ENCODE peak calls at places on chromosomes 6 and 20, in seven cellular contexts. A, E, J, D, X, I and U are unnamed samples.

GRCh38 chr6:117344444-117345291 is 79.3 kb downstream of the VGLL2 start:
- DNase-seq in E (no peak), I (no peak), D (no peak), X (no peak), J (no peak), A (no peak), U (no peak)

GRCh38 chr6:156577749-156578148 is 199.4 kb upstream of the ARID1B start:
- DNase-seq in D (no peak), X (no peak), I (no peak), A (no peak), J (no peak), E (no peak), U (no peak)

GRCh38 chr6:169165561-169166300 is 87.9 kb downstream of the THBS2 start:
- DNase-seq in A (no peak), E (no peak), X (no peak), I (peak), D (no peak), J (no peak), U (peak)

GRCh38 chr6:163288066-163288465 is 126.5 kb upstream of the QKI start:
- DNase-seq in A (no peak), J (no peak), E (no peak), X (no peak), D (no peak), I (no peak), U (no peak)

GRCh38 chr6:38177885-38178583 is 358.5 kb downstream of the ZFAND3 start:
- DNase-seq in A (no peak), E (no peak), D (no peak), I (no peak), X (no peak), J (peak), U (no peak)

GRCh38 chr20:39524371-39524911 is 562.3 kb downstream of the DHX35 start:
- DNase-seq in I (no peak), E (no peak), D (no peak), X (no peak), J (no peak), A (no peak), U (peak)

GRCh38 chr6:41073968-41074691 is 1.4 kb downstream of the NFYA start:
- DNase-seq in J (no peak), I (peak), A (no peak), E (peak), X (no peak), D (no peak), U (peak)

GRCh38 chr6:68639211-68639610 is 4.1 kb downstream of the ADGRB3 start:
- DNase-seq in D (no peak), A (no peak), E (no peak), J (no peak), I (no peak), X (no peak), U (no peak)

GRCh38 chr20:23039885-23040508 is 4.9 kb downstream of the SSTR4 start:
- DNase-seq in J (no peak), X (no peak), A (no peak), D (no peak), I (no peak), E (no peak), U (no peak)

GRCh38 chr6:117615981-117616961 is 14.0 kb upstream of the GOPC start:
- DNase-seq in I (peak), E (peak), D (no peak), J (no peak), A (no peak), X (no peak), U (peak)

GRCh38 chr6:154302111-154302752 is 54.4 kb downstream of the IPCEF1 start:
- DNase-seq in E (peak), D (no peak), X (peak), J (no peak), A (no peak), I (peak), U (peak)

GRCh38 chr6:77466055-77467028 is 3.1 kb upstream of the HTR1B start:
- DNase-seq in A (no peak), D (peak), I (peak), J (peak), E (peak), X (peak), U (peak)

GRCh38 chr6:119215309-119215708 is 134.3 kb downstream of the MAN1A1 start:
- DNase-seq in D (no peak), X (no peak), J (no peak), E (no peak), I (peak), A (no peak), U (peak)

GRCh38 chr20:58894652-58895051 is 42.1 kb downstream of the GNAS start:
- DNase-seq in E (no peak), D (no peak), J (no peak), A (no peak), X (no peak), I (no peak), U (no peak)

GRCh38 chr6:45997875-45998506 is 17.7 kb downstream of the CLIC5 start:
- DNase-seq in D (no peak), J (no peak), E (no peak), I (no peak), A (no peak), X (no peak), U (no peak)

GRCh38 chr20:32387262-32387661 is 29.1 kb downstream of the ASXL1 start:
- DNase-seq in A (no peak), E (peak), J (no peak), I (peak), X (no peak), D (no peak), U (no peak)

GRCh38 chr20:57656821-57657536 is 36.8 kb upstream of the ZBP1 start:
- DNase-seq in I (no peak), J (peak), X (no peak), E (no peak), A (peak), D (peak), U (no peak)

GRCh38 chr20:32207211-32207625 is 325 bp downstream of the PLAGL2 start:
- DNase-seq in A (peak), X (no peak), E (no peak), J (no peak), I (no peak), D (no peak), U (no peak)

GRCh38 chr6:51678905-51679620 is 408.4 kb downstream of the PKHD1 start:
- DNase-seq in X (no peak), I (no peak), J (no peak), E (no peak), A (no peak), D (no peak), U (no peak)

GRCh38 chr20:45963059-45964011 is 8.7 kb downstream of the ZNF335 start:
- DNase-seq in E (peak), D (no peak), J (peak), A (peak), I (peak), X (no peak), U (peak)

GRCh38 chr6:20198764-20199174 is 13.5 kb downstream of the MBOAT1 start:
- DNase-seq in D (peak), X (peak), E (no peak), J (no peak), I (no peak), A (no peak), U (no peak)

GRCh38 chr6:137413482-137413881 is 80.7 kb downstream of the OLIG3 start:
- DNase-seq in D (no peak), X (no peak), J (no peak), A (no peak), E (no peak), I (no peak), U (no peak)

GRCh38 chr6:109370336-109370735 is 11.9 kb downstream of the CD164 start:
- DNase-seq in J (no peak), I (no peak), D (no peak), E (peak), A (no peak), X (no peak), U (no peak)

GRCh38 chr20:36335187-36335870 is 29.2 kb downstream of the DLGAP4 start:
- DNase-seq in D (no peak), E (no peak), A (peak), J (no peak), X (no peak), I (no peak), U (no peak)

GRCh38 chr6:166776571-166776970 is 149.5 kb upstream of the RPS6KA2 start:
- DNase-seq in J (no peak), D (no peak), A (no peak), I (no peak), X (no peak), E (no peak), U (no peak)

GRCh38 chr20:58251979-58252591 is 23.6 kb upstream of the ANKRD60 start:
- DNase-seq in A (no peak), D (no peak), I (peak), E (peak), X (no peak), J (no peak), U (peak)

GRCh38 chr6:11616200-11616611 is 78.7 kb downstream of the TMEM170B start:
- DNase-seq in E (peak), X (no peak), J (no peak), I (peak), D (no peak), A (no peak), U (peak)

GRCh38 chr6:74068945-74069570 is 373.1 kb downstream of the CD109 start:
- DNase-seq in E (peak), X (no peak), J (no peak), I (peak), D (no peak), A (no peak), U (peak)

GRCh38 chr20:15332711-15333160 is 995.3 kb upstream of the FLRT3 start:
- DNase-seq in D (no peak), A (no peak), E (no peak), J (no peak), I (no peak), X (no peak), U (no peak)

GRCh38 chr6:52729594-52729993 is 33.7 kb downstream of the GSTA2 start:
- DNase-seq in E (no peak), D (no peak), I (no peak), X (no peak), A (no peak), J (no peak), U (no peak)

GRCh38 chr20:39825950-39826349 is 863.1 kb downstream of the MAFB start:
- DNase-seq in D (no peak), X (no peak), I (peak), A (no peak), J (no peak), E (peak), U (peak)

GRCh38 chr6:159134701-159135364 is 34.4 kb upstream of the FNDC1 start:
- DNase-seq in X (peak), E (peak), D (peak), I (peak), A (no peak), J (no peak), U (peak)

DNA sequence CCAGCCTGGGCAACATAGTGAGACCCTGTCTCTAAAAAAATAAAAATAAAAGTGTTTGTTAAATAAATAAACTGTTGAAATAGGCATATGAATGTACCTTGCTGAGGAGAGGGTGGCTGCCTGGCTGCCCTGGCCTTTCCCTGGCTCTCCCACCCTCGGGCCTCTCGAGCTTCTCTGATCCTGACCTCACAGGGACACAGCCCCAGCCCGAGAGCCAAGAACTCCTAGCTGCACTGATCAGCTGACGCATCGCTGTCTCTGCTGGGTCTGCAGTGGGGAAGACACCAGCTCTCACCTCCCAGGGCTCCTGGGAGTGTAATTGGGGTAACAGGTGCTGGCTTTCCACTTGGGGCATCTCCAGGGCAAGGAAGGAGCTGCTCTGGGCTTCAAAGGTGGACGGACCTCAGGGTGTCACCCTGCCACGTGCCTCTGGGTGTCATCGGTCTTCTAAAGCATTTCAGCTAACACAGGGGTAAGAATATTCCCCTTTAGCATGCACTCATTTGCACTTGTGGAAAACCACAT is 6.9 kb downstream of the TCF15 start:
- DNase-seq in X (no peak), A (no peak), E (no peak), I (no peak), D (no peak), J (no peak), U (no peak)
- H3K4me3 ChIP-seq in X (no peak), A (no peak), E (no peak), I (no peak), D (no peak), J (no peak), U (no peak)

DNA sequence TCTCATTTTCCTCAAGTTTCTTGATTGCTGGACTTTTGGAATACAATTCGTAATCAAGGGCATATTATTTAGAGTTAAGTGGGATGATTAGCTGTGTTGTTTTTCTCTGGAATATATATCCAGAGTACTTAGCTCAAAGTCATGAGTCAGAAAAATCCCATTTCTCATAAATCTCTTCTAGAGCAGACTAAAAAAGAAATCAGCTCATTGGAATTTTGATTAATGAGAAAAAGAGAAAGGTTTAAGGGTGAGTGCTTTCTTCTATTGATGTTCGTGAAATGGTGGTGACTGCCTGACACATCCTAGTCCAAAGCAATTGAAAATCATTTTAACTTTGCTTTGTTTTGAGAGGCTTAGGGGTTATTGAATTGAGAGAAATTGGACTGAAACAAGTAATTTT is 1228.4 kb upstream of the CITED2 start:
- DNase-seq in E (peak), J (no peak), X (no peak), I (no peak), A (no peak), D (no peak), U (no peak)
- TF ChIP-seq CTCF in E (no peak), J (no peak), X (no peak), I (no peak), A (no peak), D (no peak), U (no peak)

GRCh38 chr6:44147256-44147655 is 11.4 kb upstream of the CAPN11 start:
- DNase-seq in A (peak), I (no peak), X (no peak), E (no peak), D (no peak), J (no peak), U (no peak)
- H3K4me3 ChIP-seq in A (no peak), I (no peak), X (no peak), E (no peak), D (no peak), J (no peak), U (no peak)

GRCh38 chr20:34751453-34751852 is 47.3 kb downstream of the TP53INP2 start:
- DNase-seq in I (peak), D (no peak), J (no peak), A (no peak), E (no peak), X (no peak), U (no peak)

GRCh38 chr20:34755367-34755766 is 51.2 kb downstream of the TP53INP2 start:
- DNase-seq in A (no peak), J (no peak), E (no peak), X (no peak), D (no peak), I (no peak), U (no peak)

GRCh38 chr20:34750484-34750883 is 46.3 kb downstream of the TP53INP2 start:
- DNase-seq in A (no peak), I (peak), X (no peak), E (no peak), D (no peak), J (no peak), U (no peak)

GRCh38 chr20:34754611-34755010 is 50.5 kb downstream of the TP53INP2 start:
- DNase-seq in A (no peak), X (no peak), J (no peak), D (no peak), E (no peak), I (no peak), U (peak)

DNA sequence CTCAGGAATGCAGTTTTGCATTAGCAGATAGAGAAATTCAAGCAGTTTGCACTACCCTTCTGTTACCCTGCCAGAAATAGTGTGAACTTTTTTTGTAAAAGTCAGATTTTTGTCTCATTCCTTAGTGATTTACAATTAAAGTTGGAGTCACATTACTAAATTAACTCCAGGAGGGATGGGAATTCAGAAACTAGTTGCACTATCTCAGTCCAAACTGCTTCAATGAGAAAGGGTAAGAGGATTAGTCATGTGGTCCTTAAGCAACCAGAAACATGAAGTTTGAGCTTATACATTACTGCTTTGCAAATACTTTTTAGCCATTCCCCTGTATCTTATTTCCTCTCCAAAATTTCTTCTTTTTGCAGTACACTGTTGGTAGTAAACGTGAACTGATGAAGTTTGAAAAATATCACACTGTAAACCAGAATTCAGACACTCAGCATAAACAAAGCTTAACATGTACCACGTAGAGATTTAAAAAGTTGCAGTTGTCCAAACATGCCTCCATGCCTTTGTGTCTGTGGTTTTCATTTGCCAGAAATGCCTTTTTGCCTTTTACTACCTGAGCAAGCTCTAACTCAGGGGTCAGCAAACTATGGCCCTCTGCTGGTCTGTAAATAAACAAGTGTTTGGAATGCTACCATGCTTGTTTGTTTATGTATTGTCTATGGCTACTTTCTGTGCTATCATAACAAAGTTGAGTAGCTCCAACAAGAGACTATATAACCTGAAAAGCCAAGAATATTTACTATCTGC is 49.7 kb downstream of the TP53INP2 start:
- DNase-seq in I (peak), A (no peak), J (no peak), D (no peak), E (peak), X (no peak), U (peak)
- TF ChIP-seq CTCF in I (no peak), A (peak), J (no peak), D (no peak), E (peak), X (no peak), U (peak)

GRCh38 chr6:57177545-57178225 is 5.6 kb downstream of the BAG2 start:
- DNase-seq in A (no peak), I (peak), D (peak), E (peak), X (peak), J (no peak), U (no peak)
- H3K4me3 ChIP-seq in A (no peak), I (no peak), D (no peak), E (peak), X (no peak), J (no peak), U (no peak)

DNA sequence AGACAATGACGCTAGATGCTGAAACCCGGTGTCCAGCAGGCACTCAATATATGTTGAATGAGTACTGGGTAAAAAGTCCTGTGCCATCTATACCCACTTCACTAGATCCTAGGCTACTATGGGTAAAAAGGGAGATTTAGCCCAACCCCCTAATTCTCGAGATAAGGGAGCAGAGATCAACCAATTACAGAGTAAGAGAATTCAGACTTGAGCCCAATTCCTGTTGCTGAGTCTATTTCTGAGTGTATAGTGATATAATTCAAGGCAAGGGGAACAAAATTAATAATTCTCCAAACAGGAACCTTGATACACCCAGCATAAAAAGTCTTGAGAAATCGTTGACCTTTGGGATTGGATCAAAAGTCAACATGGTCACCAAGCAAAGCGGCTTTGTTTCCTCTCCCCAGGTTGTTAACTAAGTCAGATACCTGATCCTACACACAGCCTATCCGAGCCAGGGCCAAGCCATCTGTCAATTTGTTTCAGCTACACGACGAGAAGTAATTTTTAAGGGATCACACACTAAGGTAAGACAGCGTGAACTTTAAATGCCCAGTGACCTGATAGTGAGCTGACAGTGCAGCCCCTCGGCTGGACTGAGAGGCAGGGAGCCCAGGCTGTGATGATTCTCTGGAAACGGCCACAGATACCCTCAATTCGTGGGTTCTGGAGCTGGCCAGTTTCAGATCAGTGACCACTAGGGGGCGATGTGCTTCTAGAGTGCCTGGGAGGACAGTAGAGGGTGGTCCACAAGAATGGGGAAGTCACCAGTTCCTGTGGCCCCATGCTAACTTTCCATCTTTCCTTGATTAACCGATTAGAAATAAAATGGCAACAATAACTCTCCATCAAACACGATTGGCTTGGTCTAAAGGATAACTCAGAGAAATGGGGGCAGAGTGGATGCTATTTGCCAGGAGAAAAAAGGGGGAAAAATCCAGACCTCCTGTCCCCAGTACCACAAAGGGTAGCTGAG is 46.2 kb downstream of the SLC22A23 start:
- DNase-seq in E (peak), D (peak), A (no peak), I (peak), J (peak), X (peak), U (peak)
- TF ChIP-seq CTCF in E (peak), D (peak), A (peak), I (peak), J (peak), X (peak), U (peak)

GRCh38 chr6:82963527-82963926 is 102.1 kb downstream of the UBE3D start:
- DNase-seq in I (no peak), X (no peak), E (no peak), D (no peak), J (no peak), A (no peak), U (no peak)
- H3K4me3 ChIP-seq in I (no peak), X (no peak), E (no peak), D (no peak), J (no peak), A (no peak), U (no peak)

DNA sequence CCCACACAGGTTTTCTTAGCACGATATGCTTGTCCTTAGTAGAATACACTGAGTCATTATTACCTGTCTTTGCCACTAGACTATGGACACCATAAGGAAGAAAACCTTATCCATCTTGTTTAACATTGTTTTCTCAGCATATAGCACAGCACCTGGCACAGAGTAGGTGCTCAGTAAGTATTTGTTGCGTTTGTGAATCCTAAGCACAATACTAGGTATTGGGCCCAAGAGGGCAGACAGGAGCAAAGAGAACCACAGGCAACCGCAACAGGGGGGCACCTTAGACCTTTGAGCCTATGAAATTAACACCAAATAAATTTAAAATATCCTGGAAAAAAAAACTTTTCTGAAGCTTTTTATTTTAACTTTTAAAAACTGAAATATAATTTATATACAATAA is 3.7 kb upstream of the NCOA6 start:
- DNase-seq in A (no peak), X (no peak), D (no peak), E (no peak), J (no peak), I (no peak), U (no peak)
- TF ChIP-seq CTCF in A (peak), X (no peak), D (no peak), E (no peak), J (no peak), I (no peak), U (peak)